ENCODE peak calls at places on chromosomes 16 and 17, in eight cellular contexts. One of them, this sample, is unnamed.

GRCh38 chr17:40846515-40847155 is 20.4 kb downstream of the KRT12 start:
- DNase-seq in uterus: no peak
- DNase-seq in small intestine: no peak
- DNase-seq in OCI-LY7: no peak
- DNase-seq in kidney epithelial cell: no peak
- DNase-seq in HCT116: no peak
- DNase-seq in Peyer's patch: no peak
- DNase-seq in fibroblast of lung: no peak
- DNase-seq in this sample: no peak

GRCh38 chr17:67417507-67417906 is 40.4 kb downstream of the PITPNC1 start:
- DNase-seq in small intestine: no peak
- DNase-seq in fibroblast of lung: no peak
- DNase-seq in uterus: no peak
- DNase-seq in HCT116: no peak
- DNase-seq in kidney epithelial cell: no peak
- DNase-seq in Peyer's patch: no peak
- DNase-seq in OCI-LY7: no peak
- DNase-seq in this sample: no peak

GRCh38 chr16:4799171-4799855 is 3.1 kb downstream of the ROGDI start:
- DNase-seq in HCT116: no peak
- DNase-seq in OCI-LY7: no peak
- DNase-seq in kidney epithelial cell: no peak
- DNase-seq in Peyer's patch: no peak
- DNase-seq in uterus: no peak
- DNase-seq in small intestine: no peak
- DNase-seq in fibroblast of lung: no peak
- DNase-seq in this sample: no peak

GRCh38 chr16:84585886-84586285 is 32.0 kb downstream of the COTL1 start:
- DNase-seq in small intestine: no peak
- DNase-seq in OCI-LY7: peak; percentile 80
- DNase-seq in HCT116: peak; percentile 27
- DNase-seq in uterus: no peak
- DNase-seq in Peyer's patch: peak; percentile 58
- DNase-seq in kidney epithelial cell: no peak
- DNase-seq in fibroblast of lung: no peak
- DNase-seq in this sample: peak; percentile 63

GRCh38 chr17:79803997-79804855 is 7.3 kb upstream of the CBX8 start:
- DNase-seq in small intestine: no peak
- DNase-seq in OCI-LY7: peak; percentile 66
- DNase-seq in HCT116: no peak
- DNase-seq in uterus: no peak
- DNase-seq in Peyer's patch: peak; percentile 66
- DNase-seq in kidney epithelial cell: no peak
- DNase-seq in fibroblast of lung: peak; percentile 29
- DNase-seq in this sample: no peak

GRCh38 chr17:77571562-77571981 is 386.9 kb upstream of the TNRC6C start:
- DNase-seq in Peyer's patch: peak; percentile 43
- DNase-seq in small intestine: peak; percentile 34
- DNase-seq in OCI-LY7: no peak
- DNase-seq in uterus: no peak
- DNase-seq in fibroblast of lung: peak; percentile 35
- DNase-seq in kidney epithelial cell: no peak
- DNase-seq in HCT116: no peak
- DNase-seq in this sample: no peak

GRCh38 chr16:83953796-83954576 is 946 bp downstream of the OSGIN1 start:
- DNase-seq in kidney epithelial cell: peak; percentile 29
- DNase-seq in fibroblast of lung: peak; percentile 23
- DNase-seq in OCI-LY7: peak; percentile 49
- DNase-seq in uterus: no peak
- DNase-seq in Peyer's patch: peak; percentile 58
- DNase-seq in small intestine: peak; percentile 77
- DNase-seq in HCT116: peak; percentile 72
- DNase-seq in this sample: no peak

GRCh38 chr17:16444258-16444886 is 29.0 kb downstream of the TRPV2 start:
- DNase-seq in fibroblast of lung: no peak
- DNase-seq in kidney epithelial cell: no peak
- DNase-seq in Peyer's patch: no peak
- DNase-seq in small intestine: no peak
- DNase-seq in HCT116: no peak
- DNase-seq in OCI-LY7: no peak
- DNase-seq in uterus: no peak
- DNase-seq in this sample: peak; percentile 75

GRCh38 chr17:39629494-39629880 is 2.7 kb downstream of the PPP1R1B start:
- DNase-seq in Peyer's patch: peak; percentile 76
- DNase-seq in OCI-LY7: no peak
- DNase-seq in kidney epithelial cell: no peak
- DNase-seq in HCT116: no peak
- DNase-seq in uterus: no peak
- DNase-seq in fibroblast of lung: no peak
- DNase-seq in small intestine: peak; percentile 82
- DNase-seq in this sample: no peak

GRCh38 chr16:80852261-80852872 is 48.0 kb upstream of the CDYL2 start:
- DNase-seq in small intestine: peak; percentile 43
- DNase-seq in fibroblast of lung: peak; percentile 9
- DNase-seq in OCI-LY7: peak; percentile 31
- DNase-seq in kidney epithelial cell: no peak
- DNase-seq in Peyer's patch: peak; percentile 49
- DNase-seq in uterus: no peak
- DNase-seq in HCT116: peak; percentile 36
- DNase-seq in this sample: peak; percentile 3

GRCh38 chr16:69037373-69038160 is 67.9 kb upstream of the HAS3 start:
- DNase-seq in uterus: no peak
- DNase-seq in HCT116: no peak
- DNase-seq in fibroblast of lung: no peak
- DNase-seq in Peyer's patch: no peak
- DNase-seq in kidney epithelial cell: no peak
- DNase-seq in OCI-LY7: no peak
- DNase-seq in small intestine: no peak
- DNase-seq in this sample: no peak

GRCh38 chr16:73304008-73304814 is 256.3 kb upstream of the ZFHX3 start:
- DNase-seq in OCI-LY7: no peak
- DNase-seq in fibroblast of lung: no peak
- DNase-seq in kidney epithelial cell: no peak
- DNase-seq in Peyer's patch: no peak
- DNase-seq in uterus: no peak
- DNase-seq in small intestine: no peak
- DNase-seq in HCT116: no peak
- DNase-seq in this sample: no peak

GRCh38 chr17:76968707-76969597 is 100.7 kb downstream of the MGAT5B start:
- DNase-seq in OCI-LY7: peak; percentile 100
- DNase-seq in kidney epithelial cell: no peak
- DNase-seq in uterus: no peak
- DNase-seq in small intestine: peak; percentile 33
- DNase-seq in fibroblast of lung: no peak
- DNase-seq in HCT116: no peak
- DNase-seq in Peyer's patch: peak; percentile 87
- DNase-seq in this sample: peak; percentile 74

DNA sequence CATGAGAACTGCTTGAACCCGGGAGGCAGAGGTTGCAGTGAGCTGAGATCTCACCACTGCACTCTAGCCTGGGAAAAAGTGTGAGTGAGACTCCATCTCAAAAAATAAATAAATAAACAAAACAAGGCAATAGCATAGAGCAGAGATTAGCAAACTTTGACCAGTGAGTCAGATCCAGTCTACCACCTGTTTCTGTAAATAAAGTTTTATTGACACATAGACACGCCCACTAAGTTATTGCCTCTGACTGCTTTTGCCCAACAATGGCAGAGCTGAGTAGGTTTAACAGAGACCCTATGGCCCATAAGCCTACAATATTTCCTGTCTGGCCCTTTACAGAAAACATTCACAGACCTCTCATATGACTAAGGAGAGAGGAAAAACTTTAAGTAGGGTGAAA is 44.3 kb downstream of the XYLT1 start:
- DNase-seq in HCT116: no peak
- DNase-seq in fibroblast of lung: no peak
- DNase-seq in kidney epithelial cell: no peak
- DNase-seq in Peyer's patch: no peak
- DNase-seq in uterus: no peak
- DNase-seq in OCI-LY7: no peak
- DNase-seq in small intestine: peak; percentile 82
- DNase-seq in this sample: no peak
- H3K36me3 ChIP-seq in HCT116: no peaks in the 10 kb centered on the region
- H3K36me3 ChIP-seq in fibroblast of lung: no peaks in the 10 kb centered on the region
- H3K36me3 ChIP-seq in kidney epithelial cell: no peaks in the 10 kb centered on the region
- H3K36me3 ChIP-seq in Peyer's patch: no peaks in the 10 kb centered on the region
- H3K36me3 ChIP-seq in uterus: no peaks in the 10 kb centered on the region
- H3K36me3 ChIP-seq in OCI-LY7: peaks cover 6% of the 10 kb centered on the region
- H3K36me3 ChIP-seq in small intestine: no peaks in the 10 kb centered on the region
- H3K36me3 ChIP-seq in this sample: no peaks in the 10 kb centered on the region

GRCh38 chr16:15765116-15765515 is 91.7 kb downstream of the MYH11 start:
- DNase-seq in fibroblast of lung: no peak
- DNase-seq in OCI-LY7: no peak
- DNase-seq in kidney epithelial cell: no peak
- DNase-seq in Peyer's patch: no peak
- DNase-seq in uterus: no peak
- DNase-seq in small intestine: no peak
- DNase-seq in HCT116: no peak
- DNase-seq in this sample: no peak

GRCh38 chr16:15768201-15768600 is 88.6 kb downstream of the MYH11 start:
- DNase-seq in uterus: no peak
- DNase-seq in HCT116: no peak
- DNase-seq in fibroblast of lung: no peak
- DNase-seq in Peyer's patch: no peak
- DNase-seq in kidney epithelial cell: no peak
- DNase-seq in OCI-LY7: no peak
- DNase-seq in small intestine: no peak
- DNase-seq in this sample: no peak

GRCh38 chr16:15769239-15769638 is 87.6 kb downstream of the MYH11 start:
- DNase-seq in HCT116: no peak
- DNase-seq in kidney epithelial cell: no peak
- DNase-seq in fibroblast of lung: no peak
- DNase-seq in OCI-LY7: no peak
- DNase-seq in uterus: no peak
- DNase-seq in Peyer's patch: no peak
- DNase-seq in small intestine: no peak
- DNase-seq in this sample: no peak

GRCh38 chr16:15765880-15766279 is 90.9 kb downstream of the MYH11 start:
- DNase-seq in HCT116: peak; percentile 55
- DNase-seq in kidney epithelial cell: no peak
- DNase-seq in fibroblast of lung: peak; percentile 42
- DNase-seq in OCI-LY7: peak; percentile 94
- DNase-seq in uterus: no peak
- DNase-seq in small intestine: peak; percentile 58
- DNase-seq in Peyer's patch: peak; percentile 52
- DNase-seq in this sample: peak; percentile 76

DNA sequence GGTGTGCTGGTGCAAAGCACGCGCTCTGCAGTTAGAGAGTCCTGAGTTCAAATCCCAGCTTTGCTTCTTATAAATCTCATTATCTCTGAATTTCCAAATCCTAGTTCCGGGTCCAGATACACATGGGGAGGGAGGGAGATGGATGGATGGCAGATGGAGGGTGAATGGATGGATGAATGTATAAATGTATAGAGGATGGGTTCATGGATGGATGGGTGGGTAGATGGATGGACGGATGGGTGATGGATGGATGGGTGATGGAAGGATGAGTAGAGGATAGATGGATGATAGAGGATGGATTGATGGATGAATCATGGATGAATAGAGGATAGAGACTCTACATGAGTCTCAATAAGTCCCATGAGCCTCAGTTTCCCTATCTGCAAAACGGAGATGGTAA is 89.9 kb downstream of the MYH11 start:
- DNase-seq in OCI-LY7: no peak
- DNase-seq in fibroblast of lung: no peak
- DNase-seq in Peyer's patch: no peak
- DNase-seq in uterus: no peak
- DNase-seq in small intestine: no peak
- DNase-seq in HCT116: no peak
- DNase-seq in kidney epithelial cell: no peak
- DNase-seq in this sample: no peak
- H3K36me3 ChIP-seq in OCI-LY7: no peaks in the 10 kb centered on the region
- H3K36me3 ChIP-seq in fibroblast of lung: no peaks in the 10 kb centered on the region
- H3K36me3 ChIP-seq in Peyer's patch: no peaks in the 10 kb centered on the region
- H3K36me3 ChIP-seq in uterus: no peaks in the 10 kb centered on the region
- H3K36me3 ChIP-seq in small intestine: no peaks in the 10 kb centered on the region
- H3K36me3 ChIP-seq in HCT116: no peaks in the 10 kb centered on the region
- H3K36me3 ChIP-seq in kidney epithelial cell: no peaks in the 10 kb centered on the region
- H3K36me3 ChIP-seq in this sample: no peaks in the 10 kb centered on the region

DNA sequence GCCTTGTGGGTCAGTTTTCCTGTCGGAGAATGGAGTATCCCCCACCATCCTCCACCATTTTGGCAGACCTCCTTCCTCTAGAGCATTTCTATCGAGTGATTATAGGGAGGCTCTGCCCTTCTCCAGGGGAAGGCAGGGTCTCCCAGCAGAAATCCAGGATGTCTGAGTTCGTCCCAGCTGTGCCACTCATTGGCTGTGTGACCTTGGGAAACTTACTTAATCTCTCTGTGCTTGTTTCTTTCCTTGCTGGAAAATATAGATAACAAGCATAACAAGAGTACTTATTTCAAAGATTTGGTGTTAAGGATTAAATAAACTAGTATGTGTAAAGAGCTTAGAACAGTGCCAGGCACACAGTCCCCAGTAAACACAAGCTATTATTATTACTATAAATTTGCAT is 14.8 kb downstream of the ATP2A3 start:
- DNase-seq in OCI-LY7: no peak
- DNase-seq in kidney epithelial cell: no peak
- DNase-seq in Peyer's patch: no peak
- DNase-seq in small intestine: no peak
- DNase-seq in fibroblast of lung: no peak
- DNase-seq in uterus: no peak
- DNase-seq in HCT116: no peak
- DNase-seq in this sample: no peak
- H3K36me3 ChIP-seq in OCI-LY7: peaks cover 95% of the 10 kb centered on the region
- H3K36me3 ChIP-seq in kidney epithelial cell: no peaks in the 10 kb centered on the region
- H3K36me3 ChIP-seq in Peyer's patch: no peaks in the 10 kb centered on the region
- H3K36me3 ChIP-seq in small intestine: peaks cover 4% of the 10 kb centered on the region
- H3K36me3 ChIP-seq in fibroblast of lung: no peaks in the 10 kb centered on the region
- H3K36me3 ChIP-seq in uterus: no peaks in the 10 kb centered on the region
- H3K36me3 ChIP-seq in HCT116: no peaks in the 10 kb centered on the region
- H3K36me3 ChIP-seq in this sample: no peaks in the 10 kb centered on the region

GRCh38 chr17:50691550-50692447 is 15.9 kb downstream of the ANKRD40 start:
- DNase-seq in fibroblast of lung: no peak
- DNase-seq in HCT116: no peak
- DNase-seq in Peyer's patch: peak; percentile 68
- DNase-seq in OCI-LY7: no peak
- DNase-seq in kidney epithelial cell: no peak
- DNase-seq in uterus: no peak
- DNase-seq in small intestine: peak; percentile 92
- DNase-seq in this sample: no peak

GRCh38 chr17:50689956-50690886 is 17.5 kb downstream of the ANKRD40 start:
- DNase-seq in HCT116: no peak
- DNase-seq in small intestine: no peak
- DNase-seq in kidney epithelial cell: no peak
- DNase-seq in uterus: no peak
- DNase-seq in OCI-LY7: no peak
- DNase-seq in Peyer's patch: no peak
- DNase-seq in fibroblast of lung: peak; percentile 49
- DNase-seq in this sample: no peak

GRCh38 chr17:50693041-50693682 is 14.6 kb downstream of the ANKRD40 start:
- DNase-seq in fibroblast of lung: peak; percentile 56
- DNase-seq in kidney epithelial cell: no peak
- DNase-seq in small intestine: peak; percentile 79
- DNase-seq in HCT116: no peak
- DNase-seq in OCI-LY7: no peak
- DNase-seq in uterus: no peak
- DNase-seq in Peyer's patch: no peak
- DNase-seq in this sample: no peak

GRCh38 chr17:50690887-50691549 is 16.7 kb downstream of the ANKRD40 start:
- DNase-seq in uterus: no peak
- DNase-seq in fibroblast of lung: no peak
- DNase-seq in Peyer's patch: no peak
- DNase-seq in kidney epithelial cell: no peak
- DNase-seq in OCI-LY7: no peak
- DNase-seq in HCT116: no peak
- DNase-seq in small intestine: peak; percentile 68
- DNase-seq in this sample: no peak

GRCh38 chr17:50692448-50693040 is 15.2 kb downstream of the ANKRD40 start:
- DNase-seq in Peyer's patch: no peak
- DNase-seq in fibroblast of lung: no peak
- DNase-seq in OCI-LY7: no peak
- DNase-seq in uterus: no peak
- DNase-seq in small intestine: peak; percentile 68
- DNase-seq in kidney epithelial cell: no peak
- DNase-seq in HCT116: no peak
- DNase-seq in this sample: no peak
- H3K36me3 ChIP-seq in Peyer's patch: no peaks in the 10 kb centered on the region
- H3K36me3 ChIP-seq in fibroblast of lung: peaks cover 10% of the 10 kb centered on the region
- H3K36me3 ChIP-seq in OCI-LY7: peaks cover 61% of the 10 kb centered on the region
- H3K36me3 ChIP-seq in uterus: no peaks in the 10 kb centered on the region
- H3K36me3 ChIP-seq in small intestine: peaks cover 4% of the 10 kb centered on the region
- H3K36me3 ChIP-seq in kidney epithelial cell: peaks cover 4% of the 10 kb centered on the region
- H3K36me3 ChIP-seq in HCT116: peaks cover 43% of the 10 kb centered on the region
- H3K36me3 ChIP-seq in this sample: peaks cover 29% of the 10 kb centered on the region